ENCODE peak calls at places on chromosome 21, in four cellular contexts. G is H1, I is NT2/D1, F is HepG2. E is an unnamed sample.

GRCh38 chr21:34202553-34203332 is 129.4 kb downstream of the MRPS6 start:
- DNase-seq in G (peak), I (peak), F (no peak), E (no peak)

GRCh38 chr21:32477424-32477745 is 64.9 kb downstream of the EVA1C start:
- DNase-seq in G (no peak), I (no peak), F (no peak), E (no peak)

GRCh38 chr21:31117046-31117916 is 79.0 kb upstream of the KRTAP19-8 start:
- DNase-seq in G (no peak), I (peak), F (no peak), E (no peak)

GRCh38 chr21:42338730-42339715 is 11.8 kb downstream of the TFF2 start:
- DNase-seq in G (peak), I (no peak), F (no peak), E (no peak)

GRCh38 chr21:33951276-33952178 is 35.9 kb upstream of the ATP5PO start:
- DNase-seq in G (peak), I (no peak), F (no peak), E (no peak)

GRCh38 chr21:31449912-31450535 is 106.0 kb upstream of the TIAM1 start:
- DNase-seq in G (no peak), I (no peak), F (no peak), E (no peak)

GRCh38 chr21:41681939-41682718 is 84.7 kb downstream of the RIPK4 start:
- DNase-seq in G (no peak), I (no peak), F (no peak), E (no peak)

GRCh38 chr21:19523731-19524130 is 1120.1 kb upstream of the TMPRSS15 start:
- DNase-seq in G (no peak), I (no peak), F (no peak), E (no peak)

GRCh38 chr21:35326677-35327076 is 277.6 kb upstream of the RUNX1 start:
- DNase-seq in G (no peak), I (no peak), F (no peak), E (no peak)

GRCh38 chr21:20641251-20641650 is 357.0 kb upstream of the NCAM2 start:
- DNase-seq in G (no peak), I (peak), F (no peak), E (no peak)

GRCh38 chr21:30718239-30718909 is at the start of gene KRTAP21-3:
- DNase-seq in G (no peak), I (no peak), F (no peak), E (no peak)

GRCh38 chr21:31456201-31456600 is 112.1 kb upstream of the TIAM1 start:
- DNase-seq in G (no peak), I (no peak), F (no peak), E (no peak)

GRCh38 chr21:34884346-34884929 is 164.7 kb downstream of the RUNX1 start:
- DNase-seq in G (no peak), I (no peak), F (no peak), E (no peak)

GRCh38 chr21:31656199-31657095 is 3.0 kb upstream of the SOD1 start:
- DNase-seq in G (no peak), I (no peak), F (no peak), E (no peak)

GRCh38 chr21:46289655-46290178 is 3.6 kb downstream of the YBEY start:
- DNase-seq in G (no peak), I (no peak), F (no peak), E (no peak)

GRCh38 chr21:21612446-21612845 is 614.2 kb downstream of the NCAM2 start:
- DNase-seq in G (no peak), I (peak), F (no peak), E (no peak)

GRCh38 chr21:15514073-15514946 is 215.5 kb upstream of the USP25 start:
- DNase-seq in G (no peak), I (no peak), F (peak), E (no peak)

GRCh38 chr21:27301216-27301615 is 334.3 kb upstream of the ADAMTS5 start:
- DNase-seq in G (no peak), I (no peak), F (no peak), E (no peak)

GRCh38 chr21:45980271-45980670 is 1.3 kb upstream of the COL6A1 start:
- DNase-seq in G (no peak), I (no peak), F (no peak), E (no peak)

GRCh38 chr21:15063081-15063820 is 1.5 kb downstream of the NRIP1 start:
- DNase-seq in G (no peak), I (no peak), F (peak), E (no peak)

GRCh38 chr21:42833439-42833815 is 45.9 kb downstream of the WDR4 start:
- DNase-seq in G (peak), I (no peak), F (peak), E (peak)

GRCh38 chr21:29973258-29973657 is 33.5 kb upstream of the GRIK1 start:
- DNase-seq in G (no peak), I (no peak), F (no peak), E (no peak)

GRCh38 chr21:14657241-14658008 is 111.3 kb upstream of the SAMSN1 start:
- DNase-seq in G (no peak), I (no peak), F (no peak), E (no peak)

GRCh38 chr21:20004353-20004752 is 993.9 kb upstream of the NCAM2 start:
- DNase-seq in G (no peak), I (no peak), F (no peak), E (no peak)

GRCh38 chr21:31945116-31945515 is 72.3 kb downstream of the HUNK start:
- DNase-seq in G (no peak), I (no peak), F (no peak), E (no peak)

GRCh38 chr21:31354604-31355443 is 10.8 kb upstream of the TIAM1 start:
- DNase-seq in G (no peak), I (no peak), F (no peak), E (no peak)

GRCh38 chr21:9780441-9780937 is 740.9 kb upstream of the TPTE start:
- DNase-seq in G (no peak), I (no peak), F (no peak), E (no peak)

GRCh38 chr21:29378814-29379213 is 80.1 kb downstream of the BACH1 start:
- DNase-seq in G (no peak), I (no peak), F (no peak), E (no peak)

GRCh38 chr21:45874716-45875415 is 106.7 kb upstream of the COL6A1 start:
- DNase-seq in G (no peak), I (no peak), F (peak), E (no peak)

GRCh38 chr21:23633447-23633846 is 1973.8 kb downstream of the MRPL39 start:
- DNase-seq in G (no peak), I (no peak), F (no peak), E (no peak)

GRCh38 chr21:14251336-14251735 is 35.4 kb downstream of the RBM11 start:
- DNase-seq in G (no peak), I (no peak), F (no peak), E (no peak)

GRCh38 chr21:33024278-33025103 is 1.2 kb upstream of the OLIG2 start:
- DNase-seq in G (no peak), I (no peak), F (no peak), E (no peak)

GRCh38 chr21:42725416-42725930 is 72.1 kb downstream of the PDE9A start:
- DNase-seq in G (no peak), I (no peak), F (no peak), E (no peak)

GRCh38 chr21:43354666-43355065 is 72.3 kb downstream of the SIK1 start:
- DNase-seq in G (no peak), I (no peak), F (no peak), E (no peak)

GRCh38 chr21:32824950-32825349 is 53.4 kb upstream of the PAXBP1 start:
- DNase-seq in G (no peak), I (no peak), F (no peak), E (no peak)

GRCh38 chr21:46128983-46129571 is 26.3 kb downstream of the FTCD start:
- DNase-seq in G (no peak), I (no peak), F (no peak), E (no peak)

GRCh38 chr21:38268859-38269566 is 12.2 kb downstream of the KCNJ15 start:
- DNase-seq in G (no peak), I (no peak), F (no peak), E (no peak)

GRCh38 chr21:38267991-38268858 is 11.4 kb downstream of the KCNJ15 start:
- DNase-seq in G (no peak), I (no peak), F (no peak), E (no peak)

GRCh38 chr21:38269567-38269917 is 12.8 kb downstream of the KCNJ15 start:
- DNase-seq in G (no peak), I (no peak), F (no peak), E (no peak)

GRCh38 chr21:38273745-38274544 is 17.2 kb downstream of the KCNJ15 start:
- DNase-seq in G (no peak), I (no peak), F (no peak), E (no peak)

DNA sequence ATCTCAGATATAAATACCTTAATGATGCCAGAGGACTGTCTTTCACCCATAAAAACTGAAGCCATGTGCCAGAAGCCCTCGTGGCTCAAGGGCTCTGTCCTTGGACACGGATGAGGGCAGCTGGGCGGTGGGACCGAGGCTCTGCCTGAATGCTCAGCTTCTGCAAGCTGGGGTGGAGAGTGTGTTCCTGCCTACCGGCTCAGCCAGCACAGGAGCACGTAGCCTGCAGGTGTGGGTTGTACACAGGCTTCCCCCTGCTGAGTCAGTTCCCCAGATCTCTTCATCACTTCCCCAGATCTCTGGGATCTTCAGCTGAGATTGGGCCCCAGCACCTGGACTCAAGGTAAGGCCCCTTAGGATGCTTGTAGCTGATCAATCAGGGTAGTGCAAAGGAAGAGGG is 15.4 kb downstream of the KCNJ15 start:
- DNase-seq in G (no peak), I (no peak), F (no peak), E (no peak)
- TF ChIP-seq SUZ12 in G (no peak), I (no peak), F (no peak), E (no peak)

GRCh38 chr21:17371470-17371869 is 141.4 kb upstream of the CXADR start:
- DNase-seq in G (no peak), I (no peak), F (no peak), E (no peak)
- TF ChIP-seq SUZ12 in G (no peak), I (no peak), F (no peak), E (no peak)

GRCh38 chr21:38664821-38665220 is 140.9 kb upstream of the ETS2 start:
- DNase-seq in G (no peak), I (no peak), F (no peak), E (no peak)

GRCh38 chr21:38669186-38669585 is 136.5 kb upstream of the ETS2 start:
- DNase-seq in G (no peak), I (peak), F (peak), E (peak)

GRCh38 chr21:38667466-38667865 is 138.3 kb upstream of the ETS2 start:
- DNase-seq in G (no peak), I (no peak), F (no peak), E (no peak)

GRCh38 chr21:38668501-38668900 is 137.2 kb upstream of the ETS2 start:
- DNase-seq in G (no peak), I (no peak), F (no peak), E (no peak)

DNA sequence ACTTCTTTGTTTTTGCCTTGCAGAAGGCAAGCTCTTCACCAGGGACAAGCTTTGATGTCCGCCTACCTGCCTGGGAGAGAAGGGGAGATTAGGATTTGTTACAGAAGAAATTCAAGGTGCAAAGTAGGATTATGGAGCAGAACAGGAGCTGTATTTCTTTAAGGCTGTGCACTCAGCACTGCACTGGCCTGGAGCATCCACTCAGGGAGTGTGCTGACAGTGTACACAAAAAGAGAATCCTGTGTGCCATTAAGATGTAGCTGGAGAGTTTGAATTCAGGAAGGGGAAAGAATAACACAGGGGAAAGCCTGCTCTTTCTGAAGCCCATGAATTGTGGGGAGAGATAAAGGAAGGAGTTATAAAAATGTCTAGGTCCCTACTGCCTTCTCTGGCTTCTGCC is 137.7 kb upstream of the ETS2 start:
- DNase-seq in G (no peak), I (no peak), F (no peak), E (no peak)
- TF ChIP-seq SUZ12 in G (no peak), I (no peak), F (no peak), E (no peak)

GRCh38 chr21:36436829-36437744 is 42.8 kb downstream of the CLDN14 start:
- DNase-seq in G (no peak), I (no peak), F (no peak), E (no peak)

GRCh38 chr21:36434144-36434543 is 45.8 kb downstream of the CLDN14 start:
- DNase-seq in G (no peak), I (no peak), F (no peak), E (no peak)

GRCh38 chr21:36433011-36433709 is 46.8 kb downstream of the CLDN14 start:
- DNase-seq in G (no peak), I (no peak), F (no peak), E (no peak)

GRCh38 chr21:36441715-36442114 is 38.2 kb downstream of the CLDN14 start:
- DNase-seq in G (no peak), I (no peak), F (no peak), E (no peak)

DNA sequence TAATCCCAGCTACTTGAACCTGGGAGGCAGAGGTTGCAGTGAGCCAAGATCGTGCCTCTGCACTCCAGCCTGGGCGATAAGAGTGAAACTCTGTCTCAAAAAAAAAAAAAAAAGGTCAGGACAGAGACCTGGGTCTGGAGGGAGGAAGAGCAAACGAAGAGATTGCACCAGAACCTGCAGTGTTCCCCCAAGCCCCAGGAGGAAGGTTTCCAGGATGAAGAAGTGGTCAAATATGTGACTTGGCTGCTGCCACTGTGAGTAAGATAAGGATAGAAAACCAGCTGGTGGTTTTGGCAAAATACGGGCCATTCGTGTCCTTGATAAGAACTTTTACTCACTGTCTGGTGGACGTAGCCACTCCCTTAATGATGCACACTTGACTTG is 42.2 kb downstream of the CLDN14 start:
- DNase-seq in G (no peak), I (no peak), F (no peak), E (no peak)
- TF ChIP-seq SUZ12 in G (no peak), I (no peak), F (no peak), E (no peak)

GRCh38 chr21:44708866-44709425 is 2.4 kb downstream of the TSPEAR start:
- DNase-seq in G (no peak), I (no peak), F (no peak), E (no peak)

GRCh38 chr21:44710756-44711326 is 531 bp downstream of the TSPEAR start:
- DNase-seq in G (peak), I (no peak), F (no peak), E (no peak)

GRCh38 chr21:44710294-44710665 is 1.1 kb downstream of the TSPEAR start:
- DNase-seq in G (peak), I (no peak), F (no peak), E (no peak)

GRCh38 chr21:44708213-44708865 is 3.0 kb downstream of the TSPEAR start:
- DNase-seq in G (peak), I (peak), F (no peak), E (no peak)

DNA sequence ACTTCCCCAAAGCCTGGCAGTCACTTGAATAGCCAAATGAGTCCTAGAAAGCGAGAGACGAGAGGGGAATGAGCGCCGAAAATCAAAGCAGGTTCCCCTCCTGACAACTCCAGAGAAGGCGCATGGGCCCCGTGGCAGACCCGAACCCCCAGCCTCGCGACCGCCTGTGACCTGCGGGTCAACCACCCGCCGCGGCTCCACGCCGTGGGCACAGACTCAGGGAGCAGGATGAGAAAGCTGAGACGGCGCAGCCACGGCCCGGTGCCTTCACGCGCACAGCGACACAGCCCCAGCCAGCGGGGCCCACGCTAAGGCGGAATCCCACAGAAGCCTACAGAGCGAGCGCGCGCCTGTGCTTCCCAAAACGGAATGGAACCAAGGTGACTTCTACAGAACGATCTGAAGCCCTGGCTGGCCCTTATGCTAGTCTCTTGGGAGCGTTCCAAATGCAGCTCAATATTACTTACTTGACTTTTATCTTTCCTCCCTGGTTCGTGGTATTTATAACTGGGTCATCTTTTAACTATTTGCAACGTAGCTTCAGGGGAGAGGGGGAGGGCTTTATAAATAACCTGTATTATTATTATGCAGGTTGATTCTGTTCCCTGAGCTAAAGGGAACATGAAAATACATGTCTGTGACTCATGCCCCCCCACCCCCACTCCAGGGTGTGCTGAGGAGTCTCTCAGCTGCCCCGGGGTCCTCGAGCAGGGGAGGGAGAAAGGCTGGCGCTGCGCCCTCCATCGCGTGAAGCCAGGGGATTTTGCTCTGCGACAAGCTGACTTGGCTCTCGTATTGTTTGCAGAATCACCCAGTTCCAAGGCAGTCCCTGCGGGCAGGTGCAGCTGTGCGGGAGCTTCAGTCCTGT is 1.7 kb downstream of the TSPEAR start:
- DNase-seq in G (peak), I (no peak), F (no peak), E (no peak)
- TF ChIP-seq SUZ12 in G (peak), I (no peak), F (no peak), E (no peak)